ENCODE peak calls at places on chromosomes 2 and 18, in four cellular contexts. U, C, O and W are unnamed samples.
A peak's percentile ranks its signal among the peaks of the same experiment; 100 is the strongest.

GRCh38 chr18:43533371-43533770 is 256.1 kb upstream of the SYT4 start:
- ATAC-seq in U (no peak), C (no peak), O (no peak), W (no peak)

GRCh38 chr2:241309684-241310117 is 5.8 kb downstream of the HDLBP start:
- ATAC-seq in U (peak; percentile 5), C (no peak), O (peak; percentile 93), W (no peak)

GRCh38 chr2:240731327-240731626 is 39.6 kb downstream of the AQP12A start:
- ATAC-seq in U (no peak), C (peak; percentile 31), O (no peak), W (no peak)

GRCh38 chr2:25514043-25514627 is 159.2 kb downstream of the DTNB start:
- ATAC-seq in U (no peak), C (no peak), O (no peak), W (no peak)

GRCh38 chr2:190477563-190478454 is 56.7 kb downstream of the NEMP2 start:
- ATAC-seq in U (peak; percentile 61), C (peak; percentile 60), O (no peak), W (peak; percentile 86)

GRCh38 chr2:173048901-173049661 is 26.6 kb upstream of the MAP3K20 start:
- ATAC-seq in U (peak; percentile 93), C (peak; percentile 87), O (no peak), W (peak; percentile 94)

GRCh38 chr2:147171961-147172360 is 672.9 kb upstream of the ACVR2A start:
- ATAC-seq in U (no peak), C (no peak), O (no peak), W (no peak)

GRCh38 chr2:28729698-28730097 is 21.9 kb upstream of the PPP1CB start:
- ATAC-seq in U (no peak), C (no peak), O (no peak), W (no peak)

GRCh38 chr2:43774617-43775016 is 778 bp downstream of the DYNC2LI1 start:
- ATAC-seq in U (no peak), C (peak; percentile 26), O (no peak), W (no peak)

GRCh38 chr2:29777164-29777563 is 144.2 kb downstream of the ALK start:
- ATAC-seq in U (no peak), C (no peak), O (no peak), W (no peak)

GRCh38 chr18:65706646-65707045 is 44.2 kb upstream of the CDH7 start:
- ATAC-seq in U (no peak), C (no peak), O (no peak), W (no peak)

GRCh38 chr18:22318745-22319407 is 98.8 kb downstream of the CTAGE1 start:
- ATAC-seq in U (no peak), C (peak; percentile 34), O (no peak), W (no peak)
- H3K27me3 ChIP-seq in U (no peaks in the 10 kb centered on the region), C (no peaks in the 10 kb centered on the region), O (no peaks in the 10 kb centered on the region), W (no peaks in the 10 kb centered on the region)

GRCh38 chr2:37488911-37489310 is 144.5 kb downstream of the QPCT start:
- ATAC-seq in U (no peak), C (no peak), O (no peak), W (no peak)
- H3K27ac ChIP-seq in U (no peak overlapping the region), C (no peak overlapping the region), O (no peak overlapping the region), W (no peak overlapping the region)

GRCh38 chr2:17547737-17548136 is 7.2 kb downstream of the VSNL1 start:
- ATAC-seq in U (no peak), C (no peak), O (no peak), W (no peak)
- H3K27me3 ChIP-seq in U (no peaks in the 10 kb centered on the region), C (peaks cover 12% of the 10 kb centered on the region), O (peaks cover 5% of the 10 kb centered on the region), W (no peaks in the 10 kb centered on the region)

DNA sequence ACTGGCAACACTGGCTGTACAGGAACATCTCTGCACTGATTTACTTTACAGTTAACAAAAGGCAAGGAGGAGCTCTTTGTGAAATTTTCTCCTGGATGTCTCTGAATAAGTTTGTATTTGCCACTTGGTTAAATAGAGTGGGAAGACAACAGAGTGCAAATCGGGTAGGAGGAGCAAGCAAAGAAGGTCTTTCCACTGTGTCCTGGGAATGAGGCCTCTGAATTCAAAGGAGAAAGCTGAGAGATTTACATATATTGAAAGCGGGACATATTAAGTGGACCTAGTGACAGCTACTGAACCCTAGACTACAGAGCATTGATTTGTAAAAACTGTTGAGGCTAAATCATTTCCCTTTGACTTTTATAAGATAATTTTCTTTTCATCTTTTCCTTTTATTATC is 117.4 kb upstream of the CHRNA1 start:
- ATAC-seq in U (no peak), C (no peak), O (no peak), W (no peak)
- H3K27ac ChIP-seq in U (no peak overlapping the region), C (no peak overlapping the region), O (no peak overlapping the region), W (no peak overlapping the region)

GRCh38 chr18:47526147-47526546 is 274.7 kb upstream of the SKOR2 start:
- ATAC-seq in U (no peak), C (no peak), O (no peak), W (no peak)
- H3K27me3 ChIP-seq in U (no peaks in the 10 kb centered on the region), C (peaks cover 6% of the 10 kb centered on the region), O (no peaks in the 10 kb centered on the region), W (peaks cover 43% of the 10 kb centered on the region)

GRCh38 chr2:200586644-200586975 is 796 bp downstream of the AOX1 start:
- ATAC-seq in U (no peak), C (no peak), O (no peak), W (no peak)

GRCh38 chr2:200585730-200586643 is at the start of gene AOX1:
- ATAC-seq in U (peak; percentile 79), C (peak; percentile 85), O (no peak), W (peak; percentile 87)

GRCh38 chr2:200587007-200587616 is 1.3 kb downstream of the AOX1 start:
- ATAC-seq in U (peak; percentile 18), C (no peak), O (no peak), W (no peak)

GRCh38 chr2:200584639-200585038 is 1.2 kb upstream of the AOX1 start:
- ATAC-seq in U (no peak), C (no peak), O (no peak), W (no peak)

GRCh38 chr2:200585340-200585729 is 479 bp upstream of the AOX1 start:
- ATAC-seq in U (no peak), C (no peak), O (no peak), W (no peak)
- H3K27ac ChIP-seq in U (no peak overlapping the region), C (no peak overlapping the region), O (no peak overlapping the region), W (no peak overlapping the region)